ENCODE peak calls at places on chromosomes 4 and X, in ten cellular contexts. C is tibial artery, R is K562, S is transverse colon, F is Peyer's patch, Z is GM23248, L is cardiac muscle cell, H is psoas muscle, Y is PC-3, J is AG04450. A is an unnamed sample.

GRCh38 chr4:140653718-140654515 is 85.2 kb upstream of the UCP1 start:
- DNase-seq in H (no peak), F (no peak), S (no peak), R (no peak), J (no peak), Z (peak), L (peak), C (no peak), Y (no peak), A (no peak)

GRCh38 chr4:6608758-6609414 is 31.6 kb upstream of the MRFAP1 start:
- DNase-seq in F (no peak), R (peak), L (no peak), Z (no peak), H (no peak), S (no peak), Y (no peak), C (no peak), J (no peak), A (no peak)

GRCh38 chrX:37818031-37818430 is 29.3 kb downstream of the DYNLT3 start:
- DNase-seq in R (no peak), H (no peak), J (no peak), L (no peak), F (peak), Z (no peak), C (no peak), S (peak), Y (no peak), A (no peak)

GRCh38 chrX:133546441-133546840 is 131.2 kb upstream of the GPC4 start:
- DNase-seq in Z (no peak), C (no peak), R (no peak), H (no peak), J (no peak), S (no peak), L (peak), F (no peak), Y (no peak), A (no peak)

GRCh38 chr4:3730422-3730821 is 35.8 kb upstream of the ADRA2C start:
- DNase-seq in H (no peak), L (no peak), Z (no peak), S (no peak), F (no peak), Y (no peak), C (no peak), R (no peak), J (no peak), A (no peak)

GRCh38 chr4:6452897-6453687 is 19.3 kb downstream of the PPP2R2C start:
- DNase-seq in F (no peak), Y (no peak), J (no peak), C (no peak), R (no peak), L (no peak), H (no peak), S (no peak), Z (no peak), A (no peak)

GRCh38 chr4:137125011-137125410 is 407.3 kb downstream of the PCDH18 start:
- DNase-seq in J (no peak), F (no peak), S (no peak), R (no peak), Z (peak), H (no peak), Y (peak), L (peak), C (peak), A (no peak)

GRCh38 chr4:47238697-47239096 is 207.3 kb downstream of the GABRB1 start:
- DNase-seq in C (no peak), L (no peak), J (no peak), R (no peak), F (no peak), S (no peak), Y (no peak), H (no peak), Z (no peak), A (no peak)

GRCh38 chrX:65874110-65874509 is 165.8 kb downstream of the VSIG4 start:
- DNase-seq in L (no peak), S (no peak), H (no peak), F (no peak), C (no peak), J (no peak), Y (no peak), Z (no peak), R (no peak), A (no peak)

GRCh38 chr4:15396157-15396800 is 31.6 kb upstream of the C1QTNF7 start:
- DNase-seq in S (peak), J (no peak), Y (peak), F (peak), H (no peak), Z (peak), L (peak), R (peak), C (no peak), A (no peak)

GRCh38 chr4:147683717-147684700 is at the start of gene PRMT9:
- DNase-seq in J (peak), R (peak), H (peak), L (peak), Y (peak), C (peak), F (peak), S (peak), Z (peak), A (peak)

GRCh38 chr4:137664416-137664815 is 132.1 kb upstream of the PCDH18 start:
- DNase-seq in L (peak), R (no peak), H (no peak), Y (no peak), C (no peak), J (no peak), F (no peak), S (no peak), Z (peak), A (no peak)

GRCh38 chrX:65752294-65752693 is 84.8 kb downstream of the MSN start:
- DNase-seq in S (no peak), H (no peak), C (no peak), R (no peak), F (no peak), Y (no peak), L (no peak), J (no peak), Z (no peak), A (no peak)

GRCh38 chrX:12434493-12434892 is 296.2 kb downstream of the FRMPD4 start:
- DNase-seq in H (no peak), Z (no peak), C (no peak), L (no peak), F (no peak), J (no peak), Y (no peak), S (no peak), R (no peak), A (no peak)

GRCh38 chrX:39969099-39969825 is 128.5 kb downstream of the BCOR start:
- DNase-seq in C (no peak), Y (no peak), F (peak), S (no peak), J (no peak), Z (no peak), R (no peak), L (no peak), H (no peak), A (no peak)

GRCh38 chr4:181077416-181077815 is 1165.8 kb upstream of the TENM3 start:
- DNase-seq in C (no peak), H (no peak), F (no peak), S (no peak), Z (no peak), J (no peak), L (no peak), R (no peak), Y (no peak), A (no peak)

GRCh38 chrX:115518113-115518512 is 42.9 kb upstream of the PLS3 start:
- DNase-seq in C (no peak), Z (no peak), R (no peak), F (no peak), S (no peak), Y (no peak), H (no peak), L (no peak), J (no peak), A (no peak)

GRCh38 chr4:111602848-111603247 is 542.4 kb upstream of the FAM241A start:
- DNase-seq in L (peak), Z (peak), S (no peak), H (no peak), J (no peak), Y (peak), C (no peak), R (no peak), F (no peak), A (no peak)

GRCh38 chr4:6942238-6942800 is 32.7 kb downstream of the TBC1D14 start:
- DNase-seq in F (peak), C (no peak), R (peak), L (peak), Z (peak), J (peak), S (no peak), Y (peak), H (no peak), A (peak)

GRCh38 chrX:56728752-56729151 is 291 bp upstream of the NBDY start:
- DNase-seq in L (peak), J (no peak), H (no peak), Z (peak), Y (peak), R (no peak), S (peak), F (peak), C (no peak), A (no peak)

GRCh38 chrX:71140440-71140839 is 4.2 kb upstream of the NLGN3 start:
- DNase-seq in J (no peak), S (no peak), H (no peak), L (no peak), Z (no peak), R (no peak), F (no peak), Y (no peak), C (no peak), A (no peak)

GRCh38 chr4:184282251-184282713 is 64.6 kb upstream of the ENPP6 start:
- DNase-seq in J (no peak), H (no peak), S (peak), R (no peak), Z (peak), F (peak), C (no peak), Y (no peak), L (no peak), A (no peak)

GRCh38 chrX:133660356-133660755 is 245.1 kb upstream of the GPC4 start:
- DNase-seq in Y (peak), S (no peak), H (no peak), C (no peak), F (no peak), J (no peak), L (peak), Z (peak), R (no peak), A (no peak)

GRCh38 chrX:1239681-1240142 is 27.3 kb upstream of the CRLF2 start:
- DNase-seq in R (no peak), L (no peak), F (peak), H (peak), Z (no peak), J (no peak), C (peak), Y (no peak), S (peak), A (no peak)

GRCh38 chrX:130079824-130080406 is 30.4 kb downstream of the ELF4 start:
- DNase-seq in Y (peak), S (peak), L (peak), J (peak), F (peak), H (peak), R (peak), C (peak), Z (peak), A (peak)

GRCh38 chr4:147831452-147832192 is 99.7 kb downstream of the ARHGAP10 start:
- DNase-seq in H (no peak), Y (peak), C (peak), J (no peak), F (no peak), S (peak), Z (peak), R (no peak), L (peak), A (peak)

GRCh38 chr4:86975927-86976326 is 41.1 kb downstream of the AFF1 start:
- DNase-seq in L (no peak), Z (no peak), Y (no peak), C (no peak), F (no peak), R (no peak), J (no peak), H (no peak), S (no peak), A (no peak)

GRCh38 chr4:88880501-88881226 is 176.3 kb downstream of the FAM13A start:
- DNase-seq in Z (no peak), Y (no peak), J (no peak), C (no peak), H (no peak), S (no peak), L (no peak), R (no peak), F (no peak), A (no peak)

GRCh38 chr4:7892212-7893019 is 47.2 kb downstream of the AFAP1 start:
- DNase-seq in H (no peak), L (peak), C (no peak), R (no peak), Y (no peak), J (peak), F (no peak), Z (peak), S (no peak), A (peak)

GRCh38 chr4:98614081-98614480 is 44.3 kb downstream of the TSPAN5 start:
- DNase-seq in Y (no peak), S (no peak), Z (peak), C (no peak), R (no peak), H (no peak), L (no peak), J (no peak), F (no peak), A (no peak)

GRCh38 chr4:98613453-98614075 is 44.8 kb downstream of the TSPAN5 start:
- DNase-seq in Z (peak), S (no peak), F (no peak), C (no peak), Y (no peak), H (no peak), J (no peak), R (no peak), L (peak), A (no peak)

GRCh38 chr4:98615991-98616390 is 42.4 kb downstream of the TSPAN5 start:
- DNase-seq in L (no peak), J (no peak), H (no peak), S (no peak), R (no peak), Z (no peak), Y (no peak), F (no peak), C (no peak), A (no peak)

GRCh38 chr4:98612318-98613250 is 45.8 kb downstream of the TSPAN5 start:
- DNase-seq in L (no peak), C (no peak), F (no peak), Z (peak), H (no peak), Y (no peak), S (no peak), R (no peak), J (no peak), A (no peak)

GRCh38 chr4:98614655-98615054 is 43.8 kb downstream of the TSPAN5 start:
- DNase-seq in R (no peak), Z (peak), J (no peak), L (no peak), C (no peak), H (no peak), S (no peak), Y (no peak), F (no peak), A (no peak)
- H3K27ac ChIP-seq in R (no peak), Z (peak), J (no peak), L (no peak), C (no peak), H (no peak), S (no peak), Y (no peak), F (no peak), A (no peak)

DNA sequence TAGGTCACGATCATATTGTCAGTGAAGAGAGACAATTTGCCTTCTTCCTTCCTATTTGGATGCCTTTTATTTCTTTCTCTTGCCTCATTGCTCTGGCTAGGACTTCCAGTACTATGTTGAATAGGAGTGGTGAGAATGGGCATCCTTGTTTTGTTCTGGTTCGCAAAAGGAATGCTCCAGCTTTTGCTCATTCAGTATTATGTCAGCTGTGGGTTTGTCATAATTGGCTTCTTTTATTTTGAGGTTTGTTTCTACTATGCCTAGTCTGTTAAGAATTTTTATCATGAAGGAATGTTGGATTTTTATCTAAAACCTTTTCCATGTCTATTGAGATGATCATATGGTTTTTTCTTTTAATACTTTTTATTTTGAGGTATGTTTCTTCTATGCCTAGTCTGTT is 152.3 kb upstream of the MAD2L1 start:
- DNase-seq in L (no peak), J (no peak), S (no peak), R (no peak), Y (no peak), H (no peak), C (no peak), F (no peak), Z (peak), A (no peak)
- H3K27ac ChIP-seq in L (no peak), J (no peak), S (no peak), R (no peak), Y (no peak), H (no peak), C (no peak), F (no peak), Z (no peak), A (no peak)

GRCh38 chrX:10106801-10107200 is 50.0 kb upstream of the CLCN4 start:
- DNase-seq in Y (no peak), S (peak), L (no peak), F (peak), Z (no peak), R (no peak), H (no peak), C (no peak), J (no peak), A (no peak)

GRCh38 chrX:10102046-10102704 is 54.6 kb upstream of the CLCN4 start:
- DNase-seq in C (no peak), H (no peak), J (no peak), S (no peak), R (no peak), Z (no peak), F (no peak), Y (no peak), L (no peak), A (no peak)

GRCh38 chrX:10108288-10108687 is 48.5 kb upstream of the CLCN4 start:
- DNase-seq in C (no peak), Z (no peak), S (no peak), R (no peak), H (no peak), F (peak), L (no peak), Y (no peak), J (no peak), A (no peak)

GRCh38 chrX:10103023-10103422 is 53.8 kb upstream of the CLCN4 start:
- DNase-seq in C (no peak), R (no peak), H (no peak), F (no peak), S (no peak), Y (no peak), Z (no peak), L (peak), J (no peak), A (no peak)

DNA sequence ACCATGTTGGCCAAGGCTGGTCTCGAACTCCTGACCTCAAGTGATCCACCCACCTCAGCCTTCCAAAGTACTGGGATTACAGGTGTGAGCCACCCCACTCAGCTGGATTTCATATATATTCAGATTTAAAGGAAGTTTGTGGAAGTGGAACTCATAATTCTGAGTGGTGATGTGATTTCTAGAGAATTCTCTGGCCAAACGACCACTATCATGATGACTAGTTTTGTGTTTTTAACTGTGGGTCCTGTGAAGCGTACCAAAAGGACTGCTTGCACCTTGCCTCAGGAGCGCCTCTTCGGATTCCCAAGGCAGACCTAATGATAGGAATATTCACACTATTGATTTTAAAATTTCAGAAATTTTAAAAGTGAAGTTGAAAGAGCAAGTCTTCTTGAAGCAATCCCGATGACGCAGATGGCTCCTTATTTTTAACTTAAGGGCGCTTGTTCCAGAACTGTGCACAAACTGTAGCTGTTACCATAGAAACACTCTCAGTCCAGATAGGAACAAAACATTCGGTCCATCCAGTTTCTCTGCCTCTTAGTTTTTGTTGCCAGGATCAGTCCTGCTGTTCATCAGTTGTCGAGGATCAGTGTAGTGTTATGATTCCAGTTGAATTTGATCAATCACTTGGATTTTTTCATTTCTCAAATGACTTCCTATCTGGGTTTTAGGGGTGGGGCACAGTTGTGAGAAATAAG is 51.7 kb upstream of the CLCN4 start:
- DNase-seq in S (no peak), F (no peak), Z (peak), L (peak), J (no peak), R (no peak), Y (no peak), H (no peak), C (peak), A (no peak)
- H3K27ac ChIP-seq in S (peak), F (peak), Z (no peak), L (no peak), J (no peak), R (no peak), Y (no peak), H (no peak), C (peak), A (no peak)

GRCh38 chr4:173242466-173243250 is 74.0 kb downstream of the GALNT7 start:
- DNase-seq in R (no peak), Z (no peak), H (no peak), C (no peak), F (no peak), J (no peak), L (no peak), S (no peak), Y (no peak), A (no peak)

GRCh38 chr4:173237722-173238121 is 69.1 kb downstream of the GALNT7 start:
- DNase-seq in C (no peak), H (no peak), J (no peak), Y (no peak), S (no peak), L (no peak), R (no peak), Z (no peak), F (no peak), A (no peak)

GRCh38 chr4:173243321-173243720 is 74.7 kb downstream of the GALNT7 start:
- DNase-seq in C (no peak), F (no peak), J (peak), H (no peak), Z (peak), S (no peak), L (peak), Y (peak), R (no peak), A (no peak)

GRCh38 chr4:173243917-173244658 is 75.5 kb downstream of the GALNT7 start:
- DNase-seq in S (no peak), J (no peak), Z (no peak), F (no peak), R (no peak), H (no peak), Y (no peak), L (no peak), C (no peak), A (no peak)

DNA sequence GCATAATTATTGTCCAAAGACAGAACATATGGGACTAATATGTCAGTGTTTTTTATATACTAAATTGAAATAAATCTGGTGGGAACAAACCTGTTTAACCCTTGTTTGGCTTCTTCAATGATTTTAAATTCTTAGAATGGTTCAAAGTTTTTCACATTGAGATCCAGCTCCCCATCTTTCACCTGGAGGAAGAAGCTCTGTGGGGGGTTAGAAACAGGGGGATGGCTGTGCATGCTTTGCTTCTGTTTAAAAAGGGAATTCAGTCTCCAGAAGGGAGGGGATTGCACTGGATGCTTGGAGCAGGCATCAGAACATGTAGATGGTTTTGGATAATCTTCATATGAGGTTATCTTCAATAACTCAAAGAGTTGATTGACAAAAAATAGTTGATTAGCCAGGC is 72.1 kb downstream of the GALNT7 start:
- DNase-seq in F (no peak), Z (no peak), R (no peak), L (no peak), S (no peak), Y (no peak), C (no peak), J (no peak), H (no peak), A (no peak)
- H3K27ac ChIP-seq in F (no peak), Z (no peak), R (no peak), L (no peak), S (no peak), Y (no peak), C (no peak), J (no peak), H (no peak), A (no peak)

DNA sequence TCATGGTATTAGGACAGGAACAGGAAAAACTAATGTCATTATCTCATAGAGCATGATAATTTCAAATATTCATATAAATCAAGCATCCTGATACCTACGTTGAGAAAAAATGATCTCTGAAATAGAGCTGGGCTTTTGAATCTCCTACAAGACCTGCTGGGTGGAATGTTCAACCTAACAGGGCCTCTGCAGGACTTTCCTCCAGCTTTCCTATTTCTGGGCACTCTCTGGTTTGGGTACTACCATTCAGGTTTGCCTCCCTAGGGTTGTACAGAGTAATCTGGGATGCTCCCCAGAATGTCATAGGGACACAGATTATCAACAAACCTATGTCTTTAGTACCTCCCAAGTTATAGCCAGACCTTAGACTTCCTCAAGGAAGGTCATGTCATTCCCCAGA is 108.9 kb downstream of the CDS1 start:
- DNase-seq in J (no peak), C (no peak), R (no peak), Y (no peak), H (no peak), Z (peak), F (no peak), L (no peak), S (no peak), A (no peak)
- H3K27ac ChIP-seq in J (no peak), C (no peak), R (no peak), Y (peak), H (peak), Z (peak), F (no peak), L (no peak), S (no peak), A (peak)

A was measured in SJSA1.